ENCODE peak calls at places on chromosome 18, in nine cellular contexts. Z is mucosa of gallbladder, F is GM04503, L is ACHN, O is T follicular helper cell, C is prostate gland, P is Ammon's horn, G is cerebellum, A is OCI-LY7. R is an unnamed sample.
A peak's percentile ranks its signal among the peaks of the same experiment; 100 is the strongest.

GRCh38 chr18:72492497-72492896 is 51.6 kb downstream of the CBLN2 start:
- DNase-seq in Z (no peak), F (no peak), L (no peak), O (no peak), C (no peak), P (no peak), G (no peak), A (no peak), R (no peak)

GRCh38 chr18:67072789-67073188 is 443.7 kb downstream of the DSEL start:
- DNase-seq in Z (no peak), F (no peak), L (no peak), O (no peak), C (no peak), P (no peak), G (no peak), A (no peak), R (no peak)

GRCh38 chr18:59659486-59660187 is 37.6 kb downstream of the CCBE1 start:
- DNase-seq in Z (no peak), F (no peak), L (no peak), O (no peak), C (no peak), P (no peak), G (no peak), A (no peak), R (no peak)

GRCh38 chr18:2312440-2312839 is 258.9 kb downstream of the METTL4 start:
- DNase-seq in Z (no peak), F (no peak), L (no peak), O (no peak), C (no peak), P (no peak), G (no peak), A (peak; percentile 50), R (peak; percentile 30)

GRCh38 chr18:67402543-67402942 is 114.0 kb downstream of the DSEL start:
- DNase-seq in Z (no peak), F (peak; percentile 32), L (no peak), O (no peak), C (no peak), P (no peak), G (no peak), A (no peak), R (no peak)

GRCh38 chr18:79718878-79719477 is 39.4 kb downstream of the CTDP1 start:
- DNase-seq in Z (no peak), F (no peak), L (no peak), O (no peak), C (no peak), P (no peak), G (no peak), A (no peak), R (no peak)

GRCh38 chr18:2406544-2406943 is 164.8 kb downstream of the METTL4 start:
- DNase-seq in Z (no peak), F (peak; percentile 61), L (no peak), O (no peak), C (no peak), P (no peak), G (no peak), A (no peak), R (no peak)

GRCh38 chr18:11736656-11737055 is 47.6 kb downstream of the GNAL start:
- DNase-seq in Z (no peak), F (no peak), L (no peak), O (no peak), C (no peak), P (no peak), G (no peak), A (no peak), R (no peak)

GRCh38 chr18:75054611-75055010 is 154.3 kb downstream of the PTGR3 start:
- DNase-seq in Z (no peak), F (no peak), L (no peak), O (no peak), C (no peak), P (no peak), G (no peak), A (no peak), R (no peak)

GRCh38 chr18:21853972-21854563 is 113.5 kb downstream of the MIB1 start:
- DNase-seq in Z (no peak), F (peak; percentile 3), L (no peak), O (no peak), C (no peak), P (no peak), G (no peak), A (peak; percentile 18), R (peak; percentile 19)

GRCh38 chr18:6759579-6759978 is 30.1 kb downstream of the ARHGAP28 start:
- DNase-seq in Z (no peak), F (no peak), L (no peak), O (no peak), C (no peak), P (no peak), G (no peak), A (no peak), R (no peak)

GRCh38 chr18:6397931-6398566 is 16.7 kb downstream of the L3MBTL4 start:
- DNase-seq in Z (no peak), F (no peak), L (no peak), O (no peak), C (no peak), P (no peak), G (no peak), A (no peak), R (no peak)

GRCh38 chr18:11981633-11982366 is 493 bp downstream of the IMPA2 start:
- DNase-seq in Z (no peak), F (no peak), L (peak; percentile 37), O (no peak), C (peak; percentile 25), P (peak; percentile 25), G (no peak), A (peak; percentile 45), R (peak; percentile 32)

GRCh38 chr18:67650661-67651060 is 134.1 kb upstream of the DSEL start:
- DNase-seq in Z (no peak), F (no peak), L (no peak), O (no peak), C (no peak), P (no peak), G (no peak), A (no peak), R (no peak)